ENCODE peak calls at places on chromosomes 5 and 9, in seven cellular contexts. One of them, this sample, is unnamed.
A peak's percentile ranks its signal among the peaks of the same experiment; 100 is the strongest.

GRCh38 chr5:88892669-88893068 is 9.7 kb upstream of the MEF2C start:
- DNase-seq in NCI-H748 treated with DMSO at 0.1 percent for 48 hours: no peak
- DNase-seq in astrocyte of the spinal cord: no peak
- DNase-seq in cardiac muscle cell: no peak
- DNase-seq in DMS79 treated with DMSO at 0.1 percent for 48 hours: no peak
- DNase-seq in stromal cell of bone marrow: no peak
- DNase-seq in tibial artery: no peak
- DNase-seq in this sample: no peak

GRCh38 chr5:63085551-63085950 is 506.9 kb downstream of the LRRC70 start:
- DNase-seq in NCI-H748 treated with DMSO at 0.1 percent for 48 hours: no peak
- DNase-seq in astrocyte of the spinal cord: no peak
- DNase-seq in cardiac muscle cell: no peak
- DNase-seq in DMS79 treated with DMSO at 0.1 percent for 48 hours: no peak
- DNase-seq in stromal cell of bone marrow: no peak
- DNase-seq in tibial artery: no peak
- DNase-seq in this sample: no peak

GRCh38 chr9:126861707-126862460 is 1.4 kb downstream of the ZBTB34 start:
- DNase-seq in NCI-H748 treated with DMSO at 0.1 percent for 48 hours: no peak
- DNase-seq in astrocyte of the spinal cord: no peak
- DNase-seq in cardiac muscle cell: peak; percentile 70
- DNase-seq in DMS79 treated with DMSO at 0.1 percent for 48 hours: no peak
- DNase-seq in stromal cell of bone marrow: no peak
- DNase-seq in tibial artery: no peak
- DNase-seq in this sample: no peak

GRCh38 chr5:136656811-136657210 is 291.5 kb upstream of the TRPC7 start:
- DNase-seq in NCI-H748 treated with DMSO at 0.1 percent for 48 hours: no peak
- DNase-seq in astrocyte of the spinal cord: no peak
- DNase-seq in cardiac muscle cell: peak; percentile 2
- DNase-seq in DMS79 treated with DMSO at 0.1 percent for 48 hours: no peak
- DNase-seq in stromal cell of bone marrow: no peak
- DNase-seq in tibial artery: no peak
- DNase-seq in this sample: no peak

GRCh38 chr9:124423155-124423554 is 7.9 kb upstream of the PSMB7 start:
- DNase-seq in NCI-H748 treated with DMSO at 0.1 percent for 48 hours: no peak
- DNase-seq in astrocyte of the spinal cord: no peak
- DNase-seq in cardiac muscle cell: no peak
- DNase-seq in DMS79 treated with DMSO at 0.1 percent for 48 hours: no peak
- DNase-seq in stromal cell of bone marrow: no peak
- DNase-seq in tibial artery: no peak
- DNase-seq in this sample: no peak

GRCh38 chr5:140131967-140132409 is 6.3 kb downstream of the IGIP start:
- DNase-seq in NCI-H748 treated with DMSO at 0.1 percent for 48 hours: no peak
- DNase-seq in astrocyte of the spinal cord: peak; percentile 87
- DNase-seq in cardiac muscle cell: peak; percentile 89
- DNase-seq in DMS79 treated with DMSO at 0.1 percent for 48 hours: no peak
- DNase-seq in stromal cell of bone marrow: peak; percentile 91
- DNase-seq in tibial artery: no peak
- DNase-seq in this sample: no peak

GRCh38 chr9:81313877-81314276 is 375.5 kb downstream of the TLE1 start:
- DNase-seq in NCI-H748 treated with DMSO at 0.1 percent for 48 hours: no peak
- DNase-seq in astrocyte of the spinal cord: no peak
- DNase-seq in cardiac muscle cell: no peak
- DNase-seq in DMS79 treated with DMSO at 0.1 percent for 48 hours: no peak
- DNase-seq in stromal cell of bone marrow: no peak
- DNase-seq in tibial artery: no peak
- DNase-seq in this sample: no peak

GRCh38 chr9:75866273-75866871 is 24.1 kb upstream of the PCSK5 start:
- DNase-seq in NCI-H748 treated with DMSO at 0.1 percent for 48 hours: no peak
- DNase-seq in astrocyte of the spinal cord: peak; percentile 70
- DNase-seq in cardiac muscle cell: peak; percentile 66
- DNase-seq in DMS79 treated with DMSO at 0.1 percent for 48 hours: peak; percentile 12
- DNase-seq in stromal cell of bone marrow: peak; percentile 30
- DNase-seq in tibial artery: peak; percentile 63
- DNase-seq in this sample: no peak

GRCh38 chr5:137137013-137137632 is 362.0 kb downstream of the SPOCK1 start:
- DNase-seq in NCI-H748 treated with DMSO at 0.1 percent for 48 hours: no peak
- DNase-seq in astrocyte of the spinal cord: no peak
- DNase-seq in cardiac muscle cell: peak; percentile 42
- DNase-seq in DMS79 treated with DMSO at 0.1 percent for 48 hours: peak; percentile 69
- DNase-seq in stromal cell of bone marrow: no peak
- DNase-seq in tibial artery: no peak
- DNase-seq in this sample: no peak

GRCh38 chr9:135906291-135907005 is 898 bp downstream of the CAMSAP1 start:
- DNase-seq in NCI-H748 treated with DMSO at 0.1 percent for 48 hours: peak; percentile 25
- DNase-seq in astrocyte of the spinal cord: peak; percentile 60
- DNase-seq in cardiac muscle cell: peak; percentile 60
- DNase-seq in DMS79 treated with DMSO at 0.1 percent for 48 hours: peak; percentile 39
- DNase-seq in stromal cell of bone marrow: no peak
- DNase-seq in tibial artery: no peak
- DNase-seq in this sample: no peak

GRCh38 chr5:25975881-25976280 is 1062.5 kb downstream of the CDH9 start:
- DNase-seq in NCI-H748 treated with DMSO at 0.1 percent for 48 hours: no peak
- DNase-seq in astrocyte of the spinal cord: no peak
- DNase-seq in cardiac muscle cell: no peak
- DNase-seq in DMS79 treated with DMSO at 0.1 percent for 48 hours: no peak
- DNase-seq in stromal cell of bone marrow: no peak
- DNase-seq in tibial artery: no peak
- DNase-seq in this sample: no peak

GRCh38 chr9:136886610-136887597 is 588 bp downstream of the TRAF2 start:
- DNase-seq in NCI-H748 treated with DMSO at 0.1 percent for 48 hours: no peak
- DNase-seq in astrocyte of the spinal cord: peak; percentile 20
- DNase-seq in cardiac muscle cell: no peak
- DNase-seq in DMS79 treated with DMSO at 0.1 percent for 48 hours: no peak
- DNase-seq in stromal cell of bone marrow: no peak
- DNase-seq in tibial artery: no peak
- DNase-seq in this sample: no peak

GRCh38 chr5:138565100-138565821 is 9.9 kb downstream of the HSPA9 start:
- DNase-seq in NCI-H748 treated with DMSO at 0.1 percent for 48 hours: no peak
- DNase-seq in astrocyte of the spinal cord: no peak
- DNase-seq in cardiac muscle cell: no peak
- DNase-seq in DMS79 treated with DMSO at 0.1 percent for 48 hours: no peak
- DNase-seq in stromal cell of bone marrow: no peak
- DNase-seq in tibial artery: no peak
- DNase-seq in this sample: no peak

GRCh38 chr5:111454198-111454606 is 58.1 kb downstream of the STARD4 start:
- DNase-seq in NCI-H748 treated with DMSO at 0.1 percent for 48 hours: peak; percentile 85
- DNase-seq in astrocyte of the spinal cord: peak; percentile 27
- DNase-seq in cardiac muscle cell: peak; percentile 13
- DNase-seq in DMS79 treated with DMSO at 0.1 percent for 48 hours: peak; percentile 89
- DNase-seq in stromal cell of bone marrow: no peak
- DNase-seq in tibial artery: no peak
- DNase-seq in this sample: no peak

GRCh38 chr5:56359809-56360685 is 126.9 kb upstream of the ANKRD55 start:
- DNase-seq in NCI-H748 treated with DMSO at 0.1 percent for 48 hours: no peak
- DNase-seq in astrocyte of the spinal cord: peak; percentile 73
- DNase-seq in cardiac muscle cell: peak; percentile 15
- DNase-seq in DMS79 treated with DMSO at 0.1 percent for 48 hours: no peak
- DNase-seq in stromal cell of bone marrow: no peak
- DNase-seq in tibial artery: no peak
- DNase-seq in this sample: no peak

GRCh38 chr5:56951946-56952691 is at the start of gene MIER3:
- DNase-seq in NCI-H748 treated with DMSO at 0.1 percent for 48 hours: peak; percentile 21
- DNase-seq in astrocyte of the spinal cord: peak; percentile 67
- DNase-seq in cardiac muscle cell: peak; percentile 81
- DNase-seq in DMS79 treated with DMSO at 0.1 percent for 48 hours: peak; percentile 16
- DNase-seq in stromal cell of bone marrow: peak; percentile 50
- DNase-seq in tibial artery: peak; percentile 58
- DNase-seq in this sample: peak; percentile 90

GRCh38 chr5:151477106-151477505 is 29.7 kb downstream of the SLC36A1 start:
- DNase-seq in NCI-H748 treated with DMSO at 0.1 percent for 48 hours: no peak
- DNase-seq in astrocyte of the spinal cord: no peak
- DNase-seq in cardiac muscle cell: peak; percentile 14
- DNase-seq in DMS79 treated with DMSO at 0.1 percent for 48 hours: no peak
- DNase-seq in stromal cell of bone marrow: no peak
- DNase-seq in tibial artery: no peak
- DNase-seq in this sample: no peak

GRCh38 chr5:147551677-147552076 is 41.8 kb upstream of the DPYSL3 start:
- DNase-seq in NCI-H748 treated with DMSO at 0.1 percent for 48 hours: no peak
- DNase-seq in astrocyte of the spinal cord: peak; percentile 9
- DNase-seq in cardiac muscle cell: no peak
- DNase-seq in DMS79 treated with DMSO at 0.1 percent for 48 hours: no peak
- DNase-seq in stromal cell of bone marrow: no peak
- DNase-seq in tibial artery: no peak
- DNase-seq in this sample: no peak

GRCh38 chr5:88984040-88984439 is 101.1 kb upstream of the MEF2C start:
- DNase-seq in NCI-H748 treated with DMSO at 0.1 percent for 48 hours: peak; percentile 10
- DNase-seq in astrocyte of the spinal cord: no peak
- DNase-seq in cardiac muscle cell: no peak
- DNase-seq in DMS79 treated with DMSO at 0.1 percent for 48 hours: no peak
- DNase-seq in stromal cell of bone marrow: no peak
- DNase-seq in tibial artery: no peak
- DNase-seq in this sample: no peak

GRCh38 chr5:146448783-146449519 is 1.8 kb downstream of the TCERG1 start:
- DNase-seq in NCI-H748 treated with DMSO at 0.1 percent for 48 hours: no peak
- DNase-seq in astrocyte of the spinal cord: no peak
- DNase-seq in cardiac muscle cell: no peak
- DNase-seq in DMS79 treated with DMSO at 0.1 percent for 48 hours: no peak
- DNase-seq in stromal cell of bone marrow: no peak
- DNase-seq in tibial artery: no peak
- DNase-seq in this sample: no peak

GRCh38 chr9:131707677-131708612 is 31.9 kb downstream of the RAPGEF1 start:
- DNase-seq in NCI-H748 treated with DMSO at 0.1 percent for 48 hours: no peak
- DNase-seq in astrocyte of the spinal cord: peak; percentile 67
- DNase-seq in cardiac muscle cell: peak; percentile 69
- DNase-seq in DMS79 treated with DMSO at 0.1 percent for 48 hours: peak; percentile 55
- DNase-seq in stromal cell of bone marrow: peak; percentile 67
- DNase-seq in tibial artery: peak; percentile 44
- DNase-seq in this sample: no peak

GRCh38 chr9:119963798-119964372 is 594.6 kb upstream of the BRINP1 start:
- DNase-seq in NCI-H748 treated with DMSO at 0.1 percent for 48 hours: no peak
- DNase-seq in astrocyte of the spinal cord: peak; percentile 89
- DNase-seq in cardiac muscle cell: peak; percentile 92
- DNase-seq in DMS79 treated with DMSO at 0.1 percent for 48 hours: no peak
- DNase-seq in stromal cell of bone marrow: peak; percentile 89
- DNase-seq in tibial artery: no peak
- DNase-seq in this sample: no peak

GRCh38 chr5:33850100-33850594 is 41.6 kb downstream of the ADAMTS12 start:
- DNase-seq in NCI-H748 treated with DMSO at 0.1 percent for 48 hours: no peak
- DNase-seq in astrocyte of the spinal cord: peak; percentile 78
- DNase-seq in cardiac muscle cell: peak; percentile 55
- DNase-seq in DMS79 treated with DMSO at 0.1 percent for 48 hours: no peak
- DNase-seq in stromal cell of bone marrow: peak; percentile 20
- DNase-seq in tibial artery: no peak
- DNase-seq in this sample: no peak